ENCODE peak calls at places on chromosomes 6 and 20, in four cellular contexts. One of them, this sample, is unnamed.

GRCh38 chr20:41182296-41183212 is 45.2 kb downstream of the PLCG1 start:
- DNase-seq in aorta: peak; percentile 36
- DNase-seq in ovary: no peak
- DNase-seq in breast epithelium: no peak
- DNase-seq in this sample: no peak

GRCh38 chr6:37536462-37537225 is 37.0 kb upstream of the CCDC167 start:
- DNase-seq in aorta: no peak
- DNase-seq in ovary: no peak
- DNase-seq in breast epithelium: no peak
- DNase-seq in this sample: no peak

GRCh38 chr6:81485395-81485794 is 267.1 kb downstream of the TENT5A start:
- DNase-seq in aorta: no peak
- DNase-seq in ovary: no peak
- DNase-seq in breast epithelium: no peak
- DNase-seq in this sample: no peak

GRCh38 chr20:35632539-35633115 is 17.0 kb downstream of the SPAG4 start:
- DNase-seq in aorta: no peak
- DNase-seq in ovary: no peak
- DNase-seq in breast epithelium: no peak
- DNase-seq in this sample: no peak

GRCh38 chr6:34791164-34791841 is 580 bp upstream of the BLTP3A start:
- DNase-seq in aorta: peak; percentile 85
- DNase-seq in ovary: peak; percentile 46
- DNase-seq in breast epithelium: no peak
- DNase-seq in this sample: peak; percentile 40

GRCh38 chr6:53932502-53932901 is 137.7 kb downstream of the LRRC1 start:
- DNase-seq in aorta: no peak
- DNase-seq in ovary: no peak
- DNase-seq in breast epithelium: no peak
- DNase-seq in this sample: no peak

GRCh38 chr20:19710336-19710721 is 47.7 kb upstream of the RIN2 start:
- DNase-seq in aorta: no peak
- DNase-seq in ovary: no peak
- DNase-seq in breast epithelium: no peak
- DNase-seq in this sample: no peak

GRCh38 chr6:110415297-110415916 is at the start of gene DDO:
- DNase-seq in aorta: peak; percentile 93
- DNase-seq in ovary: peak; percentile 32
- DNase-seq in breast epithelium: peak; percentile 86
- DNase-seq in this sample: peak; percentile 70

GRCh38 chr20:41830702-41831101 is 212.5 kb upstream of the CHD6 start:
- DNase-seq in aorta: no peak
- DNase-seq in ovary: no peak
- DNase-seq in breast epithelium: no peak
- DNase-seq in this sample: no peak

GRCh38 chr6:70281923-70282902 is 20.7 kb downstream of the COL9A1 start:
- DNase-seq in aorta: no peak
- DNase-seq in ovary: no peak
- DNase-seq in breast epithelium: no peak
- DNase-seq in this sample: peak; percentile 66

GRCh38 chr20:671252-672030 is 4.2 kb downstream of the SCRT2 start:
- DNase-seq in aorta: no peak
- DNase-seq in ovary: no peak
- DNase-seq in breast epithelium: no peak
- DNase-seq in this sample: no peak

GRCh38 chr6:88383183-88383582 is 217.0 kb upstream of the CNR1 start:
- DNase-seq in aorta: no peak
- DNase-seq in ovary: no peak
- DNase-seq in breast epithelium: no peak
- DNase-seq in this sample: no peak
- H3K27me3 ChIP-seq in aorta: no peaks in the 10 kb centered on the region
- H3K27me3 ChIP-seq in ovary: no peaks in the 10 kb centered on the region
- H3K27me3 ChIP-seq in breast epithelium: no peaks in the 10 kb centered on the region
- H3K27me3 ChIP-seq in this sample: no peaks in the 10 kb centered on the region

GRCh38 chr20:46242390-46242789 is 65.9 kb downstream of the CDH22 start:
- DNase-seq in aorta: no peak
- DNase-seq in ovary: no peak
- DNase-seq in breast epithelium: no peak
- DNase-seq in this sample: no peak
- H3K27me3 ChIP-seq in aorta: no peaks in the 10 kb centered on the region
- H3K27me3 ChIP-seq in ovary: no peaks in the 10 kb centered on the region
- H3K27me3 ChIP-seq in breast epithelium: no peaks in the 10 kb centered on the region
- H3K27me3 ChIP-seq in this sample: no peaks in the 10 kb centered on the region

GRCh38 chr6:98845201-98846020 is 11.0 kb downstream of the POU3F2 start:
- DNase-seq in aorta: peak; percentile 89
- DNase-seq in ovary: peak; percentile 76
- DNase-seq in breast epithelium: no peak
- DNase-seq in this sample: peak; percentile 83

GRCh38 chr6:98847392-98847766 is 13.0 kb downstream of the POU3F2 start:
- DNase-seq in aorta: no peak
- DNase-seq in ovary: no peak
- DNase-seq in breast epithelium: no peak
- DNase-seq in this sample: no peak

GRCh38 chr6:98846021-98846380 is 11.6 kb downstream of the POU3F2 start:
- DNase-seq in aorta: no peak
- DNase-seq in ovary: no peak
- DNase-seq in breast epithelium: no peak
- DNase-seq in this sample: no peak

GRCh38 chr6:98847767-98848538 is 13.6 kb downstream of the POU3F2 start:
- DNase-seq in aorta: peak; percentile 69
- DNase-seq in ovary: no peak
- DNase-seq in breast epithelium: no peak
- DNase-seq in this sample: no peak

DNA sequence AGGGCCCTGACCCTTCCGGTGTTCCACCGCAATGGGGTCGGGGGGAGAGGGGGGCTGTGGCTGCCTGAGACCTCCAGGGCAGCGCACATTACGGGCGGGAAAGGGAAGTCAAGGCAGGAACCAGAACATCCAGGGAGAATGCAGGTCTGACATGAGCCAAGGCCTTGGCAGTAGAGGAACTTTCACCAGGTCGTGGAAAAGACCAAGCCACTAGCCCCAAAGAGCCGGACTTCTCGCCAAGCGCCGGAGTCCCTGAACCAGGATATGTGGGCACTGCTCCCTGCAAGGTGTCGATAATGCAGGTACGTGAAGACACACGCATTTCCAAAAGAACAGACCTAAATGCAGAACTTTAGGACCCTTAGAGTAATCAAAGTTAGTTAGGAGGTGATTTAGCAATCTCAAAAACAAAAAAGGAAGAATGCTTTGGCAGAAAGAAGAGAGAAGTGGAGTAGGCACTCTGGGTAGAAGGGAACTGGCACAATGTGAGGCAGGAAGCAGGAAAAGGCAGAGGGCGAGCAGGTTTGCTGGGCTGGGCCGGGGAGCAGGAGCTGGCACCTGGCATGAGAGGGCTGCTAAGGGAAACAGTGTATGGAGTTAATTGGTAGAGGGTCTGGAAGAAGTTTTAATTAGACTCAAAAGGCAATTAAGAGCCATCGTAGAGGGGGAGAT is 14.3 kb downstream of the POU3F2 start:
- DNase-seq in aorta: no peak
- DNase-seq in ovary: no peak
- DNase-seq in breast epithelium: no peak
- DNase-seq in this sample: no peak
- H3K27me3 ChIP-seq in aorta: no peaks in the 10 kb centered on the region
- H3K27me3 ChIP-seq in ovary: no peaks in the 10 kb centered on the region
- H3K27me3 ChIP-seq in breast epithelium: peaks cover 4% of the 10 kb centered on the region
- H3K27me3 ChIP-seq in this sample: peaks cover 12% of the 10 kb centered on the region

GRCh38 chr20:53177687-53178086 is 205.5 kb downstream of the TSHZ2 start:
- DNase-seq in aorta: no peak
- DNase-seq in ovary: no peak
- DNase-seq in breast epithelium: no peak
- DNase-seq in this sample: no peak

GRCh38 chr20:53181866-53182376 is 209.8 kb downstream of the TSHZ2 start:
- DNase-seq in aorta: no peak
- DNase-seq in ovary: no peak
- DNase-seq in breast epithelium: no peak
- DNase-seq in this sample: no peak

GRCh38 chr20:53183181-53183580 is 211.0 kb downstream of the TSHZ2 start:
- DNase-seq in aorta: no peak
- DNase-seq in ovary: no peak
- DNase-seq in breast epithelium: no peak
- DNase-seq in this sample: no peak

GRCh38 chr20:53180928-53181362 is 208.8 kb downstream of the TSHZ2 start:
- DNase-seq in aorta: no peak
- DNase-seq in ovary: no peak
- DNase-seq in breast epithelium: no peak
- DNase-seq in this sample: no peak

DNA sequence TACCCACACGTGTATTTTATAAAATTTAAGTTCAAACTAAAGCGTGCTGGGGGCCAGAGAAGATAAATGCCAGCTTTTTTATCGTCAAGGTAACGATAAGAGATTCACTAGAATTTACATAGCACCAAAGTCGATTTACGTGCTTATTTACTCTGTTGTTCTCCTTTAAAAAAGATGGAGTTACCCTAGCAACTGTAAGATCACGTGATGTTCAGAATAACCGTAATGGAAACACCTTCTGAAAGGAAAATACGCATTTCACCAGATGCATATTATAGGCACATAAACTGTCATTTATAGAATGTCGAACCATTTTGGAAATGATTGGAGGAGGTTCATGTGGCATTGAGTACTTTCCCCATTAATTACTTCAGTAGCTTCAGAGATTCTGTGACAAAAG is 207.6 kb downstream of the TSHZ2 start:
- DNase-seq in aorta: no peak
- DNase-seq in ovary: no peak
- DNase-seq in breast epithelium: no peak
- DNase-seq in this sample: no peak
- H3K27me3 ChIP-seq in aorta: no peaks in the 10 kb centered on the region
- H3K27me3 ChIP-seq in ovary: no peaks in the 10 kb centered on the region
- H3K27me3 ChIP-seq in breast epithelium: no peaks in the 10 kb centered on the region
- H3K27me3 ChIP-seq in this sample: no peaks in the 10 kb centered on the region

GRCh38 chr20:22583773-22584629 is at the start of gene FOXA2:
- DNase-seq in aorta: no peak
- DNase-seq in ovary: no peak
- DNase-seq in breast epithelium: no peak
- DNase-seq in this sample: peak; percentile 83
- H3K27me3 ChIP-seq in aorta: no peaks in the 10 kb centered on the region
- H3K27me3 ChIP-seq in ovary: no peaks in the 10 kb centered on the region
- H3K27me3 ChIP-seq in breast epithelium: no peaks in the 10 kb centered on the region
- H3K27me3 ChIP-seq in this sample: peaks cover 31% of the 10 kb centered on the region

DNA sequence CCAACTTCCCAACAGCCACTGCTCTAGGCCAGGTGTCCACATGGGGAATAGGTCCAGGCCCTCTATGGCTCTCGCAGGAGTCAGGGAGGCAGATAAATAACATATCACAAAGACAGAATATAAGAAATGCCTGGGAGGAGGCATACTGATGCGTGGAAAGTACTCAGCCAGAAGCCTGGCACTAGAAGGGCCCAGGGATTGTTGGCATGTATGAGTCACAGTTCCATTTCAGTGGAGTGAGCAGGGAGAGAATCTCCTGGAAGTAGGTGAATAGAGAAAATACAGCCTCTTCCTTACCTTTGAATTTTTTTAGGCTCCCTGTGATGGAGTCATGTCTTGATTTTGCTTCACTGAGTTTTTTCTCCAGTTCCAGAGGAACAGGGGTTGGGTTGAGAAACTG is 5.1 kb downstream of the TRIM31 start:
- DNase-seq in aorta: no peak
- DNase-seq in ovary: no peak
- DNase-seq in breast epithelium: no peak
- DNase-seq in this sample: no peak
- H3K27me3 ChIP-seq in aorta: no peaks in the 10 kb centered on the region
- H3K27me3 ChIP-seq in ovary: no peaks in the 10 kb centered on the region
- H3K27me3 ChIP-seq in breast epithelium: no peaks in the 10 kb centered on the region
- H3K27me3 ChIP-seq in this sample: no peaks in the 10 kb centered on the region

GRCh38 chr6:17962436-17963031 is 24.9 kb downstream of the KIF13A start:
- DNase-seq in aorta: no peak
- DNase-seq in ovary: no peak
- DNase-seq in breast epithelium: peak; percentile 53
- DNase-seq in this sample: no peak

GRCh38 chr6:17957488-17957887 is 29.9 kb downstream of the KIF13A start:
- DNase-seq in aorta: no peak
- DNase-seq in ovary: no peak
- DNase-seq in breast epithelium: no peak
- DNase-seq in this sample: no peak

GRCh38 chr6:17959317-17959716 is 28.1 kb downstream of the KIF13A start:
- DNase-seq in aorta: no peak
- DNase-seq in ovary: no peak
- DNase-seq in breast epithelium: no peak
- DNase-seq in this sample: no peak

DNA sequence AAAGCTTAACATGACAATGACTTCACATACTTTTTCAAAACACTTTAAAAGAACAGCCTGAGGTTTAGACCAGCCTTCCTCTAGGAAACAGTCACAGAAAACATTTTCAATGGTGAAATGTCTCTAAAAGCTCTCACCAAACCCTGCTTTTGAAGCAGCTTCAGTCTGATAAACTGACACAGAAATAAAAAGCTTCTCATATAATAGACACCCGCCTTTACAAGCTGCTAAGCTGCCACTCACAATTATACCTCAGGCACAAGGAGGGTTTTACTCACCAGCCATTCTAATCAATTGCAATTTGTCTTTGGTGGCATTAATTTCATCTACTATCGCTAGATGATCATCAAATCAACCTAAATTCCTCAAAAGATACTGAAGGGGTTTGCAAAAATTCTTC is 29.5 kb downstream of the KIF13A start:
- DNase-seq in aorta: no peak
- DNase-seq in ovary: no peak
- DNase-seq in breast epithelium: no peak
- DNase-seq in this sample: no peak
- H3K27me3 ChIP-seq in aorta: no peaks in the 10 kb centered on the region
- H3K27me3 ChIP-seq in ovary: no peaks in the 10 kb centered on the region
- H3K27me3 ChIP-seq in breast epithelium: no peaks in the 10 kb centered on the region
- H3K27me3 ChIP-seq in this sample: no peaks in the 10 kb centered on the region

DNA sequence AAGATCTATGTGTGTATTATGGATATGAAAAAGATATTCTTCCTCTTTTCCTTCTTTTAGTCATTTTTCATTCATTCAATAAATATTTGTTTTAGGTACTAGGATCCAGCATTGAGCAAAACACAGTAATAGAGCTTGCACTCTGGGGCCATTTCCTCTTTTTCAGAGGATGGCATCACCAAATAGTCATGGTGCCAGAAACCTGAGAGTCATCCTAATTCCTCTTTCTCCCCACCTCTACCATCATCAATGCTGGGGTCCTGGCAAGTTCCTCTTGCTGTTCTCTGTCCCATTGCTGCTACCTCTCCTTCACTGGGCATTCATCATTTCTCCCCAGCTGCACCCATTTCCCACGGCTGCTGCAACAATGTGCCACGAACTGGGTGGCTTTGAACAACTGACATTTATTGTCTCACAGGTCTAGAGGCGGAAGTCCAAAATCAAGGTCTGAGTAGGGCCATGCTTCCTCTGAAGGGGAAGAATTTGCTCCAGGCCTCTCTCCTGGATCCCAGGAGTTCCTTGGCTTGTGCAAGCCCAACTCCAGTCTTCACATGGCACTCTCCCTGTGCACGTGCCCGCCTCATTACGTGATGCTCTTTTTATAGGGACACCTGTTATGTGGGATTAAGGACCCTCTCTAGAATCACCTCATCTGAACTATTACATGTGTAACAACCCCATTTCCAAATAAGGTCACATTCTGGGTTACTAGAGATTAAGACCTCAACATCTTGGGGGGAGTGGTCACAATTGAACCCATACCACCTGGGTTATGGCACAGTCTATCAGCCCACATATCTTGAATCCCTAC is 9.5 kb upstream of the IGF2R start:
- DNase-seq in aorta: no peak
- DNase-seq in ovary: no peak
- DNase-seq in breast epithelium: no peak
- DNase-seq in this sample: no peak
- H3K27me3 ChIP-seq in aorta: no peaks in the 10 kb centered on the region
- H3K27me3 ChIP-seq in ovary: no peaks in the 10 kb centered on the region
- H3K27me3 ChIP-seq in breast epithelium: no peaks in the 10 kb centered on the region
- H3K27me3 ChIP-seq in this sample: no peaks in the 10 kb centered on the region